ENCODE peak calls at places on chromosome 21, in eight cellular contexts. One of them, this sample, is unnamed.

GRCh38 chr21:25891596-25891995 is 156.8 kb downstream of the GABPA start:
- DNase-seq in breast epithelium: no peak
- DNase-seq in cardiac septum: no peak
- DNase-seq in kidney epithelial cell: no peak
- DNase-seq in lower leg skin: no peak
- DNase-seq in left ventricle myocardium inferior: no peak
- DNase-seq in CD4-positive, alpha-beta T cell: no peak
- DNase-seq in stimulated activated CD8-positive, alpha-beta memory T cell treated with anti-CD3 and anti-CD28 coated beads, Interleukin-7, amount 100 ng/mL, for 1 hour: no peak
- DNase-seq in this sample: no peak

GRCh38 chr21:38988211-38989096 is 182.7 kb downstream of the ETS2 start:
- DNase-seq in breast epithelium: no peak
- DNase-seq in cardiac septum: peak
- DNase-seq in kidney epithelial cell: no peak
- DNase-seq in lower leg skin: no peak
- DNase-seq in left ventricle myocardium inferior: no peak
- DNase-seq in CD4-positive, alpha-beta T cell: no peak
- DNase-seq in stimulated activated CD8-positive, alpha-beta memory T cell treated with anti-CD3 and anti-CD28 coated beads, Interleukin-7, amount 100 ng/mL, for 1 hour: no peak
- DNase-seq in this sample: no peak

GRCh38 chr21:34813266-34813886 is 144.6 kb downstream of the CLIC6 start:
- DNase-seq in breast epithelium: no peak
- DNase-seq in cardiac septum: no peak
- DNase-seq in kidney epithelial cell: no peak
- DNase-seq in lower leg skin: peak
- DNase-seq in left ventricle myocardium inferior: no peak
- DNase-seq in CD4-positive, alpha-beta T cell: no peak
- DNase-seq in stimulated activated CD8-positive, alpha-beta memory T cell treated with anti-CD3 and anti-CD28 coated beads, Interleukin-7, amount 100 ng/mL, for 1 hour: no peak
- DNase-seq in this sample: peak

GRCh38 chr21:41648591-41649031 is 118.2 kb downstream of the RIPK4 start:
- DNase-seq in breast epithelium: no peak
- DNase-seq in cardiac septum: peak
- DNase-seq in kidney epithelial cell: no peak
- DNase-seq in lower leg skin: no peak
- DNase-seq in left ventricle myocardium inferior: no peak
- DNase-seq in CD4-positive, alpha-beta T cell: no peak
- DNase-seq in stimulated activated CD8-positive, alpha-beta memory T cell treated with anti-CD3 and anti-CD28 coated beads, Interleukin-7, amount 100 ng/mL, for 1 hour: no peak
- DNase-seq in this sample: peak

GRCh38 chr21:16908087-16908486 is 604.8 kb upstream of the CXADR start:
- DNase-seq in breast epithelium: no peak
- DNase-seq in cardiac septum: no peak
- DNase-seq in kidney epithelial cell: peak
- DNase-seq in lower leg skin: no peak
- DNase-seq in left ventricle myocardium inferior: no peak
- DNase-seq in CD4-positive, alpha-beta T cell: no peak
- DNase-seq in stimulated activated CD8-positive, alpha-beta memory T cell treated with anti-CD3 and anti-CD28 coated beads, Interleukin-7, amount 100 ng/mL, for 1 hour: no peak
- DNase-seq in this sample: peak

GRCh38 chr21:46130721-46131720 is 24.4 kb downstream of the FTCD start:
- DNase-seq in breast epithelium: no peak
- DNase-seq in cardiac septum: no peak
- DNase-seq in kidney epithelial cell: no peak
- DNase-seq in lower leg skin: no peak
- DNase-seq in left ventricle myocardium inferior: peak
- DNase-seq in CD4-positive, alpha-beta T cell: no peak
- DNase-seq in stimulated activated CD8-positive, alpha-beta memory T cell treated with anti-CD3 and anti-CD28 coated beads, Interleukin-7, amount 100 ng/mL, for 1 hour: no peak
- DNase-seq in this sample: no peak

GRCh38 chr21:37645848-37646247 is 270.4 kb downstream of the KCNJ6 start:
- DNase-seq in breast epithelium: no peak
- DNase-seq in cardiac septum: no peak
- DNase-seq in kidney epithelial cell: no peak
- DNase-seq in lower leg skin: no peak
- DNase-seq in left ventricle myocardium inferior: no peak
- DNase-seq in CD4-positive, alpha-beta T cell: no peak
- DNase-seq in stimulated activated CD8-positive, alpha-beta memory T cell treated with anti-CD3 and anti-CD28 coated beads, Interleukin-7, amount 100 ng/mL, for 1 hour: no peak
- DNase-seq in this sample: no peak

GRCh38 chr21:45224189-45224938 is 63.3 kb downstream of the POFUT2 start:
- DNase-seq in breast epithelium: no peak
- DNase-seq in cardiac septum: no peak
- DNase-seq in kidney epithelial cell: no peak
- DNase-seq in lower leg skin: no peak
- DNase-seq in left ventricle myocardium inferior: no peak
- DNase-seq in CD4-positive, alpha-beta T cell: peak
- DNase-seq in stimulated activated CD8-positive, alpha-beta memory T cell treated with anti-CD3 and anti-CD28 coated beads, Interleukin-7, amount 100 ng/mL, for 1 hour: peak
- DNase-seq in this sample: no peak

GRCh38 chr21:44846485-44847260 is 26.8 kb downstream of the PTTG1IP start:
- DNase-seq in breast epithelium: peak
- DNase-seq in cardiac septum: peak
- DNase-seq in kidney epithelial cell: no peak
- DNase-seq in lower leg skin: peak
- DNase-seq in left ventricle myocardium inferior: peak
- DNase-seq in CD4-positive, alpha-beta T cell: peak
- DNase-seq in stimulated activated CD8-positive, alpha-beta memory T cell treated with anti-CD3 and anti-CD28 coated beads, Interleukin-7, amount 100 ng/mL, for 1 hour: no peak
- DNase-seq in this sample: peak

GRCh38 chr21:35219719-35220118 is 170.6 kb upstream of the RUNX1 start:
- DNase-seq in breast epithelium: no peak
- DNase-seq in cardiac septum: no peak
- DNase-seq in kidney epithelial cell: no peak
- DNase-seq in lower leg skin: no peak
- DNase-seq in left ventricle myocardium inferior: no peak
- DNase-seq in CD4-positive, alpha-beta T cell: no peak
- DNase-seq in stimulated activated CD8-positive, alpha-beta memory T cell treated with anti-CD3 and anti-CD28 coated beads, Interleukin-7, amount 100 ng/mL, for 1 hour: no peak
- DNase-seq in this sample: no peak

GRCh38 chr21:42654179-42654912 is 925 bp downstream of the PDE9A start:
- DNase-seq in breast epithelium: no peak
- DNase-seq in cardiac septum: no peak
- DNase-seq in kidney epithelial cell: no peak
- DNase-seq in lower leg skin: no peak
- DNase-seq in left ventricle myocardium inferior: no peak
- DNase-seq in CD4-positive, alpha-beta T cell: no peak
- DNase-seq in stimulated activated CD8-positive, alpha-beta memory T cell treated with anti-CD3 and anti-CD28 coated beads, Interleukin-7, amount 100 ng/mL, for 1 hour: no peak
- DNase-seq in this sample: no peak

GRCh38 chr21:28228624-28228995 is 764.1 kb downstream of the LTN1 start:
- DNase-seq in breast epithelium: no peak
- DNase-seq in cardiac septum: no peak
- DNase-seq in kidney epithelial cell: no peak
- DNase-seq in lower leg skin: no peak
- DNase-seq in left ventricle myocardium inferior: no peak
- DNase-seq in CD4-positive, alpha-beta T cell: no peak
- DNase-seq in stimulated activated CD8-positive, alpha-beta memory T cell treated with anti-CD3 and anti-CD28 coated beads, Interleukin-7, amount 100 ng/mL, for 1 hour: no peak
- DNase-seq in this sample: no peak

GRCh38 chr21:43318841-43319781 is 107.8 kb downstream of the SIK1 start:
- DNase-seq in breast epithelium: no peak
- DNase-seq in cardiac septum: no peak
- DNase-seq in kidney epithelial cell: no peak
- DNase-seq in lower leg skin: no peak
- DNase-seq in left ventricle myocardium inferior: no peak
- DNase-seq in CD4-positive, alpha-beta T cell: no peak
- DNase-seq in stimulated activated CD8-positive, alpha-beta memory T cell treated with anti-CD3 and anti-CD28 coated beads, Interleukin-7, amount 100 ng/mL, for 1 hour: no peak
- DNase-seq in this sample: peak

GRCh38 chr21:46184625-46185555 is 631 bp upstream of the SPATC1L start:
- DNase-seq in breast epithelium: peak
- DNase-seq in cardiac septum: peak
- DNase-seq in kidney epithelial cell: peak
- DNase-seq in lower leg skin: peak
- DNase-seq in left ventricle myocardium inferior: peak
- DNase-seq in CD4-positive, alpha-beta T cell: peak
- DNase-seq in stimulated activated CD8-positive, alpha-beta memory T cell treated with anti-CD3 and anti-CD28 coated beads, Interleukin-7, amount 100 ng/mL, for 1 hour: peak
- DNase-seq in this sample: peak